ENCODE peak calls at places on chromosome 9, in six cellular contexts. L is HCT116, W is GM23338, C is hepatocyte, M is IMR-90, Q is mesendoderm. Z is an unnamed sample.
A peak's percentile ranks its signal among the peaks of the same experiment; 100 is the strongest.

GRCh38 chr9:312596-313320 is 98.1 kb downstream of the DOCK8 start:
- DNase-seq in W (no peak), L (no peak), M (no peak), C (no peak), Q (peak; percentile 71), Z (no peak)

GRCh38 chr9:112203536-112203935 is 28.4 kb upstream of the SUSD1 start:
- DNase-seq in C (no peak), M (peak; percentile 59), W (no peak), L (no peak), Q (no peak), Z (no peak)

GRCh38 chr9:87007711-87008360 is 60.5 kb upstream of the GAS1 start:
- DNase-seq in W (no peak), C (no peak), L (no peak), M (peak; percentile 25), Q (no peak), Z (no peak)

GRCh38 chr9:84146893-84147705 is 166.5 kb downstream of the RMI1 start:
- DNase-seq in Q (no peak), W (no peak), C (no peak), L (no peak), M (no peak), Z (no peak)

GRCh38 chr9:37255187-37255586 is 134.8 kb downstream of the ZCCHC7 start:
- DNase-seq in W (no peak), M (no peak), Q (no peak), L (no peak), C (no peak), Z (no peak)

GRCh38 chr9:63817622-63818518 is 1467.1 kb downstream of the FOXD4L5 start:
- DNase-seq in C (peak; percentile 60), W (peak; percentile 76), M (peak; percentile 8), Q (peak; percentile 22), L (no peak), Z (peak; percentile 89)

GRCh38 chr9:85142461-85143401 is 473.2 kb downstream of the NTRK2 start:
- DNase-seq in W (peak; percentile 58), Q (peak; percentile 60), M (no peak), C (peak; percentile 26), L (peak; percentile 4), Z (no peak)

GRCh38 chr9:36037580-36038169 is 962 bp downstream of the RECK start:
- DNase-seq in W (peak; percentile 10), M (no peak), C (peak; percentile 6), L (no peak), Q (no peak), Z (no peak)

GRCh38 chr9:82784595-82784994 is 278.3 kb downstream of the RASEF start:
- DNase-seq in M (no peak), C (no peak), W (no peak), L (no peak), Q (no peak), Z (no peak)

GRCh38 chr9:27329292-27329691 is 32.3 kb upstream of the EQTN start:
- DNase-seq in M (no peak), L (no peak), W (no peak), C (no peak), Q (no peak), Z (no peak)

GRCh38 chr9:129561594-129562281 is 59.2 kb downstream of the C9orf50 start:
- DNase-seq in Q (no peak), W (peak; percentile 55), L (no peak), M (peak; percentile 49), C (no peak), Z (peak; percentile 57)

GRCh38 chr9:107190031-107190935 is 92.8 kb upstream of the RAD23B start:
- DNase-seq in L (no peak), C (no peak), Q (peak; percentile 97), W (no peak), M (peak; percentile 80), Z (peak; percentile 80)

GRCh38 chr9:82327641-82328040 is 339.1 kb downstream of the SPATA31D1 start:
- DNase-seq in Q (no peak), W (no peak), M (no peak), L (no peak), C (no peak), Z (no peak)

GRCh38 chr9:126661521-126662251 is 48.0 kb downstream of the LMX1B start:
- DNase-seq in Q (peak; percentile 96), W (peak; percentile 93), M (peak; percentile 6), L (peak; percentile 12), C (peak; percentile 57), Z (peak; percentile 96)

GRCh38 chr9:2036844-2037243 is 21.7 kb downstream of the SMARCA2 start:
- DNase-seq in L (no peak), Q (no peak), W (no peak), M (no peak), C (no peak), Z (no peak)

GRCh38 chr9:37953775-37954437 is 50.0 kb upstream of the SLC25A51 start:
- DNase-seq in M (peak; percentile 100), W (no peak), L (peak; percentile 87), Q (peak; percentile 56), C (peak; percentile 48), Z (no peak)

GRCh38 chr9:73441890-73442818 is 290.5 kb downstream of the ANXA1 start:
- DNase-seq in L (no peak), Q (peak; percentile 89), M (no peak), C (no peak), W (peak; percentile 86), Z (peak; percentile 68)

GRCh38 chr9:5799314-5799713 is 33.6 kb downstream of the ERMP1 start:
- DNase-seq in Q (peak; percentile 40), W (peak; percentile 51), L (peak; percentile 16), M (peak; percentile 59), C (peak; percentile 67), Z (no peak)

DNA sequence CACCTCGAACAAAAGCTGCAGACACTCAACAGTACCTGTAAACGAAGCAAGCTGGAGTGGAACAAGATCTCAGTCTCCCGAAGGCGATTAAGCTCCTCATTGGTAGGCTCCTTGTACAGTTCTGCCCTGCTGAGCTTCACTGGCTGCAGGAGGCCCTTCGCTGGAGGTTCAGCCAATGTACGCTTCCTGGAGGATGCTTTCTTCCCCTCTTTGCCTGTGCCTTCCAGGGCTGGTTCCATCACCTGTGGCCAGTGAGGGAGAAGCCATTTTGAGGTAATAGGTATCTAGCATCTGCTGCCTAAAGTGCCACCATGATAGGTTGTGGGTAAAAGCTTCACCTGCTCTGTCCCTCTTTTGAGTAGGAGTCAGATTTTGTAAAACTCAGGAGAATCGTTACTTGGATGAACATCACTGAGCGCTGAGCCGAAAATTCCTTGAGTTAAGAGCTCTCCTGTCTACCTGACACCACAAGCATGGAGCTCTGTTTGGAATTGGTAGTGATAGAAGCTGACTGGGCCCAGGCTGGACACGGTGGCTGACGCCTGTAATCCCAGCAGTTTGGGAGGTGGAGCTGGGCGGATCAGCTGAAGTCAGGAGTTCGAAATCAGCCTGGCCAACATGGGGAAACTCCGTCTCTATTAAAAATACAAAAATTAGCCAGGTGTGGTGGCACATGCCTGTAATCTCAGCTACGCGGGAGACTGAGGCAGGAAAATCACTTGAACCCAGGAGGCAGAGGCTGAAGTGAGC is 1.4 kb downstream of the NOL6 start:
- DNase-seq in W (no peak), M (no peak), C (no peak), L (no peak), Q (no peak), Z (no peak)
- H3K4me3 ChIP-seq in W (peak overlapping the region; percentile 96), M (no peak overlapping the region), C (no peak overlapping the region), L (peak overlapping the region; percentile 92), Q (no peak overlapping the region), Z (peak overlapping the region; percentile 100)

GRCh38 chr9:16985559-16986348 is 115.3 kb upstream of the BNC2 start:
- DNase-seq in C (no peak), Q (no peak), M (peak; percentile 93), W (peak; percentile 24), L (no peak), Z (no peak)
- H3K27ac ChIP-seq in C (peak overlapping the region; percentile 84), Q (no peak overlapping the region), M (peak overlapping the region; percentile 88), W (no peak overlapping the region), L (no peak overlapping the region), Z (no peak overlapping the region)

GRCh38 chr9:110580850-110581249 is 1.3 kb upstream of the SVEP1 start:
- DNase-seq in L (no peak), C (no peak), Q (no peak), W (no peak), M (peak; percentile 57), Z (no peak)

GRCh38 chr9:110578896-110579752 is at the start of gene SVEP1:
- DNase-seq in L (no peak), Q (peak; percentile 70), W (peak; percentile 70), C (peak; percentile 58), M (peak; percentile 77), Z (peak; percentile 84)

GRCh38 chr9:110579763-110580255 is 268 bp upstream of the SVEP1 start:
- DNase-seq in M (peak; percentile 71), W (peak; percentile 60), C (peak; percentile 35), L (no peak), Q (peak; percentile 88), Z (peak; percentile 70)

GRCh38 chr9:110575952-110576351 is 3.6 kb downstream of the SVEP1 start:
- DNase-seq in M (no peak), Q (no peak), C (no peak), L (no peak), W (no peak), Z (no peak)

DNA sequence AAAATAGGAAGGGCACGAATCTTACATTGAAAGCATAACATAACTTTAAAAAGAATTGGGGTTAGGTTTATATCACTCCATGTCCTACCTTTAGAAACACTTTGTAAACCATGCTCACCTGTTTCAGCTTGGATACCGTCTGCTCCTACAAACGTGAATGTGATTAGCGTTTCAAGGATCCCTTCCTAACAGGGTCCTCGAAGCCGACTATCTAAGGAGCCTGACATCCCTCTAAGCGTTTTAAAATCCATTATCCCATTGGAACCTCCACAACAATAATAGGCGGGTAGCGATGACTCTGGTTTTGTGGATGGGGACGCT is 1.0 kb downstream of the SVEP1 start:
- DNase-seq in C (no peak), M (no peak), L (no peak), Q (no peak), W (peak; percentile 56), Z (no peak)
- H3K4me3 ChIP-seq in C (peak overlapping the region; percentile 79), M (peak overlapping the region; percentile 51), L (no peak overlapping the region), Q (no peak overlapping the region), W (peak overlapping the region; percentile 70), Z (peak overlapping the region; percentile 84)

GRCh38 chr9:113611461-113612215 is 148.1 kb downstream of the RGS3 start:
- DNase-seq in Q (no peak), W (no peak), M (no peak), L (no peak), C (no peak), Z (peak; percentile 51)

GRCh38 chr9:113604393-113604792 is 140.9 kb downstream of the RGS3 start:
- DNase-seq in Q (no peak), C (no peak), W (no peak), M (no peak), L (no peak), Z (no peak)

GRCh38 chr9:113612216-113612747 is 148.8 kb downstream of the RGS3 start:
- DNase-seq in W (no peak), M (no peak), C (no peak), L (no peak), Q (no peak), Z (no peak)

GRCh38 chr9:113609562-113610318 is 146.2 kb downstream of the RGS3 start:
- DNase-seq in C (peak; percentile 56), W (peak; percentile 81), Q (peak; percentile 88), M (peak; percentile 60), L (no peak), Z (peak; percentile 87)

DNA sequence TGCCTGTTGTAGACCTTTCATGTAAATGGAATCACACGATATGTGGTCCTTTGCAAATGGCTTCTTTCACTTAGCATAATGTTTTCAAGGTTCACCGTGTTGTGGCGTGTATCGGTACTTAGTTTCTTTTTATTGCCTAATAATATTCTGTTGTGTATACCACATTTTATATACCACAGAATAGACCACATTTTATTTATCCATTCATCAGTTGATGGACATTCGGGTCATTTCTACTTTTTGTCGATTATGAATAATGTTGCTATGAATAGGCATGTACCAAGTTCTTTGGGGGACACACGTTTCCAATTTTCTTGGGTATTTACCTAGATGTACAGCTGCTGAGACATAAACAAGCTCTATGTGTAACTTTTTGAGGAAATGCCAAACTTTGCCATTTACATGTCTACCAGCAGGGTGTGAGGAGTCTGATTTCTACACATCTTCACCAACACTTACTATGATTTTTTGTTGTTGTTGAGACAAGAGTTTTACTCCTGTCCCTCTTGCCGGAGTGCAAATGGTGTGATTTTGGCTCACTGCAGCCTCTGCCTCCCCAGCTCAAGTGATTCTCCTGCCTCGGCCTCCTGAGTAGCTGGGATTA is 144.7 kb downstream of the RGS3 start:
- DNase-seq in M (no peak), Q (no peak), W (no peak), C (no peak), L (no peak), Z (no peak)
- H3K27ac ChIP-seq in M (no peak overlapping the region), Q (no peak overlapping the region), W (no peak overlapping the region), C (no peak overlapping the region), L (no peak overlapping the region), Z (no peak overlapping the region)